ENCODE peak calls at places on chromosomes 1 and 21, in eight cellular contexts. D is cardiac muscle cell; P is prostate gland; F is naive thymus-derived CD4-positive, alpha-beta T cell; X is astrocyte of the spinal cord; J is brain microvascular endothelial cell; M is foreskin fibroblast; H is heart left ventricle. L is an unnamed sample.

GRCh38 chr1:67652800-67653199 is 32.2 kb upstream of the GADD45A start:
- DNase-seq in H (no peak), J (peak; percentile 63), X (peak; percentile 74), D (peak; percentile 67), F (no peak), P (no peak), M (peak; percentile 65), L (peak; percentile 80)

GRCh38 chr1:157137051-157137772 is 983 bp downstream of the ETV3 start:
- DNase-seq in P (peak; percentile 24), J (no peak), F (peak; percentile 23), H (no peak), M (no peak), D (peak; percentile 36), X (peak; percentile 22), L (no peak)

GRCh38 chr1:215497516-215497915 is 69.6 kb upstream of the KCTD3 start:
- DNase-seq in J (no peak), X (no peak), H (no peak), P (no peak), M (no peak), D (no peak), F (no peak), L (no peak)

GRCh38 chr1:202589190-202589680 is 121.0 kb downstream of the SYT2 start:
- DNase-seq in X (peak; percentile 98), M (peak; percentile 99), H (peak; percentile 93), F (no peak), D (peak; percentile 99), P (no peak), J (peak; percentile 98), L (peak; percentile 97)

GRCh38 chr1:205519541-205520131 is 15.2 kb downstream of the CDK18 start:
- DNase-seq in F (no peak), H (no peak), D (no peak), P (no peak), X (no peak), M (no peak), J (no peak), L (no peak)

GRCh38 chr21:41478319-41479177 is 29.4 kb downstream of the TMPRSS2 start:
- DNase-seq in J (no peak), P (no peak), F (no peak), M (no peak), D (peak; percentile 22), X (no peak), H (no peak), L (no peak)

GRCh38 chr21:44752701-44753235 is 41.4 kb upstream of the TSPEAR start:
- DNase-seq in D (peak; percentile 13), J (no peak), X (no peak), M (no peak), H (no peak), P (peak; percentile 41), F (no peak), L (no peak)

GRCh38 chr1:156571959-156572662 is at the start of gene IQGAP3:
- DNase-seq in F (peak; percentile 74), P (peak; percentile 78), H (peak; percentile 88), D (peak; percentile 85), M (peak; percentile 68), J (peak; percentile 77), X (peak; percentile 83), L (peak; percentile 25)

GRCh38 chr1:41791667-41792484 is 126.8 kb downstream of the HIVEP3 start:
- DNase-seq in P (no peak), X (no peak), J (no peak), H (no peak), D (no peak), F (no peak), M (no peak), L (no peak)

GRCh38 chr1:91555074-91555730 is 54.6 kb downstream of the CDC7 start:
- DNase-seq in X (peak; percentile 43), F (no peak), M (no peak), J (no peak), H (no peak), D (peak; percentile 52), P (no peak), L (no peak)

GRCh38 chr21:21232320-21232719 is 234.1 kb downstream of the NCAM2 start:
- DNase-seq in M (peak; percentile 23), J (peak; percentile 4), D (peak; percentile 82), X (peak; percentile 66), H (no peak), F (no peak), P (no peak), L (peak; percentile 21)

GRCh38 chr1:30928171-30928570 is 19.6 kb upstream of the SDC3 start:
- DNase-seq in P (no peak), H (no peak), M (no peak), J (no peak), X (no peak), F (no peak), D (no peak), L (no peak)

GRCh38 chr21:42598159-42598735 is 55.2 kb upstream of the PDE9A start:
- DNase-seq in H (no peak), J (no peak), D (no peak), P (no peak), X (no peak), M (no peak), F (no peak), L (no peak)

GRCh38 chr1:198496216-198497143 is 44.0 kb downstream of the ATP6V1G3 start:
- DNase-seq in X (peak; percentile 84), J (no peak), F (no peak), P (no peak), M (peak; percentile 33), H (no peak), D (peak; percentile 38), L (no peak)

GRCh38 chr1:180773210-180773865 is 139.4 kb upstream of the KIAA1614 start:
- DNase-seq in F (no peak), P (no peak), H (no peak), X (peak; percentile 70), J (no peak), M (peak; percentile 32), D (peak; percentile 25), L (no peak)

GRCh38 chr1:191142748-191143147 is 665.1 kb upstream of the BRINP3 start:
- DNase-seq in J (no peak), D (no peak), H (no peak), P (no peak), M (no peak), X (no peak), F (no peak), L (no peak)

GRCh38 chr1:170704256-170704655 is 40.3 kb downstream of the PRRX1 start:
- DNase-seq in P (no peak), F (no peak), X (peak; percentile 78), D (no peak), M (no peak), J (no peak), H (no peak), L (peak; percentile 39)

GRCh38 chr1:183069562-183070216 is 46.5 kb downstream of the LAMC1 start:
- DNase-seq in X (no peak), M (peak; percentile 32), J (no peak), F (no peak), H (no peak), D (no peak), P (peak; percentile 66), L (no peak)

GRCh38 chr1:183063349-183063748 is 40.1 kb downstream of the LAMC1 start:
- DNase-seq in M (no peak), P (no peak), D (no peak), H (no peak), X (no peak), J (no peak), F (no peak), L (no peak)

GRCh38 chr1:183070234-183070922 is 47.2 kb downstream of the LAMC1 start:
- DNase-seq in M (no peak), D (no peak), X (no peak), H (no peak), J (no peak), F (no peak), P (no peak), L (no peak)

GRCh38 chr1:183061194-183061593 is 38.0 kb downstream of the LAMC1 start:
- DNase-seq in H (no peak), X (no peak), J (no peak), M (no peak), F (no peak), D (peak; percentile 59), P (no peak), L (no peak)

GRCh38 chr1:183065168-183065670 is 42.0 kb downstream of the LAMC1 start:
- DNase-seq in P (no peak), X (no peak), J (no peak), M (no peak), F (no peak), D (no peak), H (no peak), L (no peak)
- H3K4me3 ChIP-seq in P (no peak overlapping the region), X (no peak overlapping the region), J (no peak overlapping the region), M (no peak overlapping the region), F (no peak overlapping the region), D (no peak overlapping the region), H (no peak overlapping the region), L (no peak overlapping the region)

DNA sequence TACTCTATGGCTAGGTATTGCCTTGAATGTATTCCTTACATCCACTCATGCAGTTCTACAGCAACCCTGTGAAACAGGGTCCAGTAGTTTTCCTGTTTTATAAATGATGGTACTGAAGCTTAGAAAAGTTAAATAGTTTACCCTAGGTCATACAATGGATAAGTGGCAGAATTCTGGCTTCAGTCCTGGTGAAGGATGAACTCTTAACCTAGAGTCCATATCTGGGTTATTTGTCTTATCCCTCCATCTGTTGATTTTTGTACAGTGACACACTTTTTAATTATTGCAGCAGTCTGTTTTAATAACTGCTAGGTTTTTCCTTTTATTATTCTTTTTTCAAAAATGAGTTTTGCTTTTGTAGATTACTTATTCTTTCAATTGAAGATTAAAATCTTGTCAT is 263.9 kb downstream of the DNM3 start:
- DNase-seq in F (no peak), P (no peak), M (no peak), J (no peak), H (no peak), D (no peak), X (no peak), L (no peak)
- H3K4me3 ChIP-seq in F (no peak overlapping the region), P (no peak overlapping the region), M (no peak overlapping the region), J (no peak overlapping the region), H (no peak overlapping the region), D (no peak overlapping the region), X (no peak overlapping the region), L (no peak overlapping the region)

GRCh38 chr1:6358757-6359567 is 34.6 kb downstream of the ACOT7 start:
- DNase-seq in P (no peak), X (peak; percentile 69), M (no peak), D (peak; percentile 80), J (peak; percentile 61), F (peak; percentile 76), H (no peak), L (no peak)
- H3K4me3 ChIP-seq in P (no peak overlapping the region), X (no peak overlapping the region), M (no peak overlapping the region), D (no peak overlapping the region), J (no peak overlapping the region), F (peak overlapping the region; percentile 57), H (no peak overlapping the region), L (no peak overlapping the region)

GRCh38 chr21:46560568-46561447 is 44.1 kb downstream of the S100B start:
- DNase-seq in F (no peak), H (no peak), J (no peak), X (no peak), P (no peak), M (no peak), D (no peak), L (no peak)

GRCh38 chr21:46561448-46562095 is 43.3 kb downstream of the S100B start:
- DNase-seq in X (no peak), D (no peak), M (no peak), J (no peak), P (no peak), H (no peak), F (no peak), L (no peak)

GRCh38 chr21:46564391-46564790 is 40.5 kb downstream of the S100B start:
- DNase-seq in J (no peak), F (no peak), H (no peak), M (no peak), P (no peak), X (no peak), D (no peak), L (no peak)

GRCh38 chr21:46562472-46562871 is 42.4 kb downstream of the S100B start:
- DNase-seq in X (no peak), M (no peak), H (no peak), J (no peak), F (no peak), D (no peak), P (no peak), L (no peak)

GRCh38 chr21:46562964-46563607 is 41.8 kb downstream of the S100B start:
- DNase-seq in X (no peak), F (no peak), D (no peak), M (no peak), H (no peak), J (no peak), P (no peak), L (no peak)
- H3K4me3 ChIP-seq in X (no peak overlapping the region), F (no peak overlapping the region), D (no peak overlapping the region), M (no peak overlapping the region), H (no peak overlapping the region), J (no peak overlapping the region), P (no peak overlapping the region), L (no peak overlapping the region)